ENCODE peak calls at places on chromosomes 4 and X, in four cellular contexts. V is mesenchymal stem cell, J is fibroblast of lung, P is K562. T is an unnamed sample.

GRCh38 chrX:19839770-19840254 is 47.6 kb downstream of the SH3KBP1 start:
- DNase-seq in P (no peak), V (no peak), J (no peak), T (no peak)

GRCh38 chr4:61614256-61614655 is 414.1 kb downstream of the ADGRL3 start:
- DNase-seq in V (peak; percentile 26), P (no peak), J (no peak), T (no peak)

GRCh38 chrX:19725545-19726102 is 161.8 kb downstream of the SH3KBP1 start:
- DNase-seq in V (peak; percentile 78), J (no peak), P (no peak), T (no peak)

GRCh38 chr4:130530505-130530904 is 1434.6 kb downstream of the C4orf33 start:
- DNase-seq in P (no peak), V (no peak), J (no peak), T (no peak)

GRCh38 chr4:129335263-129335662 is 239.3 kb downstream of the C4orf33 start:
- DNase-seq in V (no peak), P (no peak), J (no peak), T (no peak)

GRCh38 chrX:53768451-53769246 is 82.1 kb upstream of the HUWE1 start:
- DNase-seq in J (no peak), V (no peak), P (no peak), T (no peak)

GRCh38 chrX:2500681-2501151 is at the start of the genes DHRSX and ZBED1:
- DNase-seq in V (peak; percentile 38), J (peak; percentile 12), P (peak; percentile 29), T (peak; percentile 47)

GRCh38 chr4:160247091-160247656 is 1144.3 kb downstream of the RAPGEF2 start:
- DNase-seq in P (no peak), J (no peak), V (no peak), T (no peak)

GRCh38 chr4:105712766-105713165 is 4.2 kb downstream of the GSTCD start:
- DNase-seq in J (peak; percentile 11), P (no peak), V (no peak), T (no peak)

GRCh38 chrX:131812847-131813825 is 210.0 kb upstream of the STK26 start:
- DNase-seq in P (peak; percentile 71), J (no peak), V (no peak), T (no peak)

GRCh38 chr4:2075171-2075986 is 16.3 kb downstream of the NAT8L start:
- DNase-seq in V (no peak), P (no peak), J (no peak), T (no peak)
- H3K4me1 ChIP-seq in V (peaks cover 14% of the 10 kb centered on the region), P (peaks cover 3% of the 10 kb centered on the region), J (no peaks in the 10 kb centered on the region), T (peaks cover 11% of the 10 kb centered on the region)

DNA sequence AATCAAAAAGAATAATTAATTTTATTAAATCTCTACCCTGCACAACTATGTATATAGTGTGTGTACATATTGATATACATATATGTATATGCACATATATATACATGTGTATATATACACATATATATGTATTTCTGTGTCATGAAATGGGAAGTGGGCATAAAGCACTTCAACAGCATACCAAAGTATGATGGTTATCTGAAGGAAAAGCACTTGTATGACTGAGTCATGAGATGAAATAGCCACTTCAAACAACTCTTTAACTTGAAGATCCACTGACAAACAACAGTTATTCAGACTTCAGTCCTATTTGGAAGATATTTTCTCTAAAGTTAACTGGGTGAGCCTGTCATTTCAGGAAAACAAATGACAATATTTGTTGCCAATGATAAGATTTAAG is 16.3 kb downstream of the RNF128 start:
- DNase-seq in J (no peak), P (no peak), V (peak; percentile 6), T (no peak)
- H3K4me3 ChIP-seq in J (no peak overlapping the region), P (no peak overlapping the region), V (no peak overlapping the region), T (no peak overlapping the region)

GRCh38 chr4:10115657-10116624 is 658 bp downstream of the WDR1 start:
- DNase-seq in J (no peak), P (peak; percentile 79), V (peak; percentile 39), T (peak; percentile 69)

GRCh38 chr4:10114607-10115006 is 2.0 kb downstream of the WDR1 start:
- DNase-seq in J (no peak), V (no peak), P (no peak), T (no peak)

GRCh38 chr4:10116625-10117423 is at the start of gene WDR1:
- DNase-seq in J (peak; percentile 95), V (peak; percentile 94), P (peak; percentile 98), T (peak; percentile 97)

GRCh38 chr4:10114147-10114546 is 2.5 kb downstream of the WDR1 start:
- DNase-seq in J (no peak), V (no peak), P (no peak), T (no peak)

DNA sequence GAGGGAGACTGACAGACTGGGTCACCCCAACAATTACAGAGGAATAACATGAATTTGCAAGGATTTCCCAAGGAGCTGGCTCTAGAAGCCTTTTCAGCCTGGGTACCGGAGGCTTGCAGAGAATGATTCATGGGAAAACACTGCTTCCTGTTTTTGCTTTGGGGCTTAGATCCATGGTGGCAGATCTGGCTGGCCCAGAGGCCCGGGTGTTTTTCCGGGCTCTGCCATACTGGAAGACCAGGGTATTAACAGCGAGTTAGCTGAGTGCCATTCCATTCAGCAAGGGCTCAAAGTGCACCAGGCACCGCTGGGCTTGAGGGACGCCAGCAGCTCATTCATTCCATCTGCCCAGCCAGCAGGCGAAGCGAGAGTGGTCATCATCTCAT is 1.3 kb downstream of the WDR1 start:
- DNase-seq in P (no peak), V (peak; percentile 65), J (peak; percentile 49), T (no peak)
- H3K4me1 ChIP-seq in P (peaks cover 22% of the 10 kb centered on the region), V (peaks cover 25% of the 10 kb centered on the region), J (peaks cover 10% of the 10 kb centered on the region), T (peaks cover 43% of the 10 kb centered on the region)

DNA sequence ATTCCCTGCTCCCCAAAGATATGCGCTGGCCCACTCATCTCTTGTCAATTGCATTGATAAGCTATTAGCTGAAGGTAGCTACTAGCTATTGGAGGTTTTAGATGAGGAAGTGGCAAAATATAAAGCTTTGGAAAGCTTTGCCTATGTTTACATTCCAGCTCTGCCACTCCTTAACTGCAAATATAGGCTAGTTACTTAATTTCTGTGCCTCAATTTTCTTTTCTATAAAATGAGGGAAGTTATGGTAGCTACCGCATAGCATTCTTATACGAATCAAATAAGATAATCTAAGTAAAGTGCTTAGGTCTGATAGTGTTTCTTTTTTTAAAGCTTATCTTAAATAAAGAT is 47.7 kb upstream of the RASGEF1B start:
- DNase-seq in V (no peak), P (no peak), J (no peak), T (no peak)
- H3K4me3 ChIP-seq in V (no peak overlapping the region), P (no peak overlapping the region), J (no peak overlapping the region), T (no peak overlapping the region)

GRCh38 chr4:57044996-57045395 is 65.2 kb downstream of the IGFBP7 start:
- DNase-seq in J (no peak), P (no peak), V (peak; percentile 69), T (peak; percentile 50)
- H3K4me1 ChIP-seq in J (peaks cover 18% of the 10 kb centered on the region), P (no peaks in the 10 kb centered on the region), V (peaks cover 24% of the 10 kb centered on the region), T (no peaks in the 10 kb centered on the region)

GRCh38 chrX:65679071-65679540 is 11.7 kb downstream of the MSN start:
- DNase-seq in V (no peak), P (no peak), J (no peak), T (no peak)
- H3K4me3 ChIP-seq in V (no peak overlapping the region), P (no peak overlapping the region), J (no peak overlapping the region), T (no peak overlapping the region)

DNA sequence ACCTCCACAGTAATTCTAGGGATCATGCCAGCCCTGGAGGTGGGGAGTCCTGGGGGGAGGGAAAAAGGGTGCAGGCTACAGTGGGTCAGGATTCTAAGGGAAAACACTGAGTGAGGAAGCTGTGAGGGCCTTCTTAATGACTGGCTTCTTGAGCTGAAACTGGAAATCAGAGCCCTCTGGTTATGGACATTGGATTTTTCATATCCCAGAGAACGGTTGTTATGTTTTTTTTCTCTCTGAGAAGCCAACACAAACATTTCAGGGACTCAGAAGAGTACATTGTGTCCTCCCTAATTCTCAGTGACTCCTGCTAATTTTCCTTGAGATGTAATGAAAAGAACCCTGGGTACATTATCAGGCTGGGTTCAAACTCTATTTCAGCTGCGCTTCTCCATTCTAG is 162.4 kb upstream of the PRDX4 start:
- DNase-seq in V (no peak), J (peak; percentile 2), P (no peak), T (no peak)
- H3K4me1 ChIP-seq in V (no peaks in the 10 kb centered on the region), J (no peaks in the 10 kb centered on the region), P (no peaks in the 10 kb centered on the region), T (no peaks in the 10 kb centered on the region)

DNA sequence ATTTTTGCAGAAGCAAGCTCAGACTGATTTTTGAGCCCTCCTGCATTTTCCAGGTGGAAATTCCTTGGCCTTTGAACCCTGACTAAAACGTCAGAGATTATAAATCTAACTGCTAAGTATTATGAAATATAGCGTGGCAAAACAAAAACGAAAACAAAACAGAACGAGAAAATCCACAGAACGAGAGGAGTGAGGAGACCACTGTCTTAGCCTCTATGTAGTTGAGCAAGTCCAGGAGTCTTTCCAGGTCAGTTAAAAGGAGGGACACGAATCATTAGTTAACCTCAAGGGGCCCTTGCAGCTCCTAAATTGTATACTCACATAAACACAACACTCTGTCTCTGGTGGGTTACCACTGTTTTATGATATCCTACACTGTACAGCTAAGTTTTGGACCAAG is 80.2 kb downstream of the SYNPO2 start:
- DNase-seq in V (peak; percentile 40), J (peak; percentile 3), P (no peak), T (no peak)
- H3K4me3 ChIP-seq in V (peak overlapping the region; percentile 55), J (no peak overlapping the region), P (no peak overlapping the region), T (no peak overlapping the region)

GRCh38 chr4:77877771-77878170 is 15.1 kb downstream of the MRPL1 start:
- DNase-seq in J (no peak), V (no peak), P (no peak), T (no peak)

GRCh38 chr4:77881460-77882295 is 19.0 kb downstream of the MRPL1 start:
- DNase-seq in P (peak; percentile 26), V (peak; percentile 52), J (peak; percentile 39), T (peak; percentile 39)

GRCh38 chr4:77877167-77877566 is 14.5 kb downstream of the MRPL1 start:
- DNase-seq in P (no peak), V (no peak), J (no peak), T (no peak)

GRCh38 chr4:77878176-77878575 is 15.5 kb downstream of the MRPL1 start:
- DNase-seq in J (no peak), V (no peak), P (no peak), T (no peak)

DNA sequence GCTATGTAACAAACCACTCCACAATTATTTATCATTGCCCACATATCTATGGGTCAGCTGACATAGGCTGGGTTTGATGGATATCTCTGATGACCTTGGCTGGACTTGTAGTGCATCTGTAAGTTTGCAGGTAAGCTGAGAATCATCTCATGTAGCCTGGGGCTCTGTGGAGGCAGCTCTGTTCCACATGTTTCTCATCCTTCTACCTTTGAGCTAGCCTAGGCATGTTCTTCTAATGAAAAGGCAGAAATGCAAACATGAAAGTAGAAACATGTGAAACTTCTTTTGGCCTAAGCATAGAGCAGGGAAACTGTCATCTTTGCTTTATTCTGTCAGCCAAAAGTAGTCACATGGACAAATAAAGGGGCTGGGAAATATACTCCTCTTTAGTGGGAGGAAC is 18.2 kb downstream of the MRPL1 start:
- DNase-seq in J (no peak), V (no peak), P (no peak), T (no peak)
- H3K4me1 ChIP-seq in J (no peaks in the 10 kb centered on the region), V (peaks cover 4% of the 10 kb centered on the region), P (peaks cover 10% of the 10 kb centered on the region), T (no peaks in the 10 kb centered on the region)

T was measured in cardiac muscle cell.